ENCODE peak calls at places on chromosomes 3 and 15, in seven cellular contexts. C is GM12878, K is transverse colon, A is upper lobe of left lung, H is suprapubic skin, T is HCT116, S is HL-60. M is an unnamed sample.

GRCh38 chr3:141498592-141499223 is 11.9 kb downstream of the RASA2 start:
- DNase-seq in K (peak), T (no peak), H (no peak), A (no peak), C (peak), S (peak), M (no peak)

GRCh38 chr15:88487176-88487795 is 19.8 kb downstream of the MRPS11 start:
- DNase-seq in C (no peak), H (no peak), K (no peak), A (no peak), S (no peak), T (no peak), M (no peak)

GRCh38 chr15:64348455-64348854 is 7.5 kb downstream of the CSNK1G1 start:
- DNase-seq in S (no peak), H (no peak), K (no peak), T (no peak), C (no peak), A (no peak), M (no peak)

GRCh38 chr15:51191072-51191665 is 96.5 kb upstream of the TNFAIP8L3 start:
- DNase-seq in H (no peak), K (no peak), T (no peak), C (no peak), A (no peak), S (no peak), M (no peak)

GRCh38 chr3:148280623-148281242 is 417.0 kb upstream of the AGTR1 start:
- DNase-seq in A (peak), T (no peak), H (no peak), S (no peak), K (no peak), C (no peak), M (no peak)

GRCh38 chr3:165404357-165405042 is 208.3 kb upstream of the SLITRK3 start:
- DNase-seq in C (no peak), A (no peak), T (no peak), H (no peak), K (no peak), S (no peak), M (no peak)

GRCh38 chr3:126612464-126613205 is 42.3 kb downstream of the TXNRD3 start:
- DNase-seq in A (no peak), S (no peak), T (no peak), C (no peak), H (no peak), K (no peak), M (no peak)

GRCh38 chr15:49055630-49056029 is 9.4 kb upstream of the SECISBP2L start:
- DNase-seq in T (no peak), K (no peak), H (no peak), S (no peak), A (no peak), C (no peak), M (no peak)

GRCh38 chr3:18086078-18086477 is 339.1 kb downstream of the SATB1 start:
- DNase-seq in H (no peak), S (no peak), K (no peak), A (no peak), C (no peak), T (no peak), M (no peak)

GRCh38 chr3:120567370-120568197 is 28.6 kb upstream of the NDUFB4 start:
- DNase-seq in C (no peak), S (no peak), H (no peak), T (no peak), K (no peak), A (no peak), M (no peak)

DNA sequence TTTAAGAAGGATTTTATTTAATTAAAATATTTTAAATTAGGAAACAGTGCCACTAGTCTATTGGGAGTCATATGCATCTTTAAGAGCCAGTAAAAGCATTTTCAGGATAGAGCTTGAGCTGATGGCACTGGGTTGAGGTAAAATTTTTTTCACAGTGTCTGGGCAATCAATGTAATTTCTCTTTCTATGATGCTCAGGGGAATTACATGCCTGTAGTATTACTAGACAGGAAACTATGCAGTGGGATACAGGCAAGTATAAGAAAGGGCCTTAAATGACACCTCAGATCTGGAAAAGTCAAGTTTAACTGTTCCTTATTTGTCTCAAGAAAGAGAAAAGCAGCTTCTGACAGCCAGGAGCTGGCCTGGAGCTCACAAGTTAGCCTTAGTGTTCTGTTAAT is 76.4 kb downstream of the GAP43 start:
- DNase-seq in H (no peak), K (no peak), S (no peak), T (no peak), C (no peak), A (no peak), M (no peak)
- H3K27ac ChIP-seq in H (no peak), K (no peak), S (no peak), T (no peak), C (no peak), A (no peak), M (no peak)

GRCh38 chr3:102979202-102979601 is 544.4 kb downstream of the ZPLD1 start:
- DNase-seq in K (no peak), H (no peak), C (no peak), S (no peak), T (no peak), A (no peak), M (no peak)
- TF ChIP-seq POLR2AphosphoS5 in K (no peak), H (no peak), C (no peak), S (no peak), T (no peak), A (no peak), M (no peak)

GRCh38 chr15:43383070-43383469 is 12.2 kb downstream of the TUBGCP4 start:
- DNase-seq in C (no peak), A (no peak), T (no peak), K (no peak), H (no peak), S (no peak), M (no peak)
- H3K27ac ChIP-seq in C (no peak), A (no peak), T (no peak), K (no peak), H (no peak), S (no peak), M (no peak)

DNA sequence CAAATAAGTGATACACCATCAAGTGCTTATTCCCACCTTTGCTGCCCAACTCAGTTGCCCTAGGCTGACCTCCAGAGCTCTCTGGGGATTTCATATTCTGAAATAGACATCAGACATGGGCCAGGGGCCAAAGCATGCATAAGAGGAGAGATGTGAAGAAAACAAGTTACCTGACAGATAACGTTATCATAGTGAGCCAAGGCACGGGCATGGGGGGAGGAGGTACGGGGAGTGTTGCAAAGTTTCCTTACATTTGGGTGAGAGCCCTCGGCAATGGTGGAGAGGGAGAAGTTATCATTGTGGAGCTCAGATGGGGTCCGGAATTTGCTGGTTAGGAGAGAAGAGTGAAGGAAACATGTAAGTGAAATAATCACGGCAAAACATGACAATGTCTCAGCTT is 9.8 kb downstream of the CSPG5 start:
- DNase-seq in S (no peak), H (no peak), A (no peak), C (no peak), T (no peak), K (no peak), M (no peak)
- TF ChIP-seq POLR2AphosphoS5 in S (no peak), H (no peak), A (no peak), C (no peak), T (no peak), K (no peak), M (no peak)

GRCh38 chr3:124566701-124567100 is 163.6 kb upstream of the UMPS start:
- DNase-seq in H (no peak), S (no peak), T (no peak), C (no peak), A (no peak), K (no peak), M (no peak)
- H3K27ac ChIP-seq in H (no peak), S (no peak), T (no peak), C (no peak), A (no peak), K (no peak), M (no peak)

GRCh38 chr15:39453500-39454073 is 127.3 kb upstream of the THBS1 start:
- DNase-seq in H (no peak), T (no peak), S (no peak), K (no peak), C (peak), A (no peak), M (no peak)
- TF ChIP-seq POLR2AphosphoS5 in H (no peak), T (no peak), S (no peak), K (no peak), C (no peak), A (no peak), M (no peak)

GRCh38 chr3:127632441-127632840 is 3.5 kb downstream of the PODXL2 start:
- DNase-seq in A (no peak), T (no peak), H (no peak), K (no peak), C (no peak), S (no peak), M (peak)
- H3K27ac ChIP-seq in A (no peak), T (no peak), H (no peak), K (no peak), C (no peak), S (no peak), M (no peak)

DNA sequence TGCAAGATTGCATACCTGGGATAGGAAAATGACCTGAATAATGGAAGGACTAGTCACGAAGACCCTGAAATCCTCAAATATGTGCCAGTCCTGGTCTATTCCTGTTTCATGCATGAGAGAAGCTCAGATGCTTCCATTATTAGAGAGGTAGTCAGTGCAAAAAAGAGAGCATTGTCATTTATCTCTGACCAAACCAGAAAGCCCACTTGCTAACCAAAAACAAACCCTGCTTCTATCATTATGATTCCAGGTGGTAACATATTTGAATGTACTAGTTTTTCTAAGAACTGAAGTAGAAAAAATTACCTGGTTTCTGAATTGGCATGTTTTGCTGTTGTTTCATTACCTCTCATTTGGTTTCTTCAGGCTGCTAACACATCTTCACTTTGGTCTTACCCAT is 160.8 kb upstream of the MANF start:
- DNase-seq in S (no peak), C (no peak), H (no peak), T (no peak), A (no peak), K (no peak), M (no peak)
- TF ChIP-seq POLR2AphosphoS5 in S (no peak), C (no peak), H (no peak), T (no peak), A (no peak), K (no peak), M (no peak)

DNA sequence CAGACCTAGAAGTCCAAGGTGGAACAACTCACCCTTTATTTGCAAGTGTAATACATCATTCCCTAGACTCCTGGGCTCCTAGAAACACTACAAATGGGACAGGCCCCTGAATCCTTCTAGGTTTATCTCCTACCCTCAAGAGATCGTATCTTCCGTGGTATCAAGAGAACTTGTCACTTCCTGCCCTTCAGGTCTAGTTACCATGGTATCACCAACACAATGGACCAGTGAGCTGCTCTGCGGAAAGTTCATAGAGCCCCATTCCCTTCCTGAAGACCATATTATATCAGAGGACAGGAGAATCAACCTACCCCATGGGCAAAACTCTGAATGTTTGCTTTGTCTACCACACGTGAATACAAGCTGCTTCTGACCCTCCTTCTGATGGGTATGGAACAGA is 84.7 kb upstream of the KLF13 start:
- DNase-seq in K (no peak), T (no peak), H (no peak), C (no peak), A (no peak), S (no peak), M (no peak)
- H3K27ac ChIP-seq in K (no peak), T (no peak), H (no peak), C (no peak), A (no peak), S (no peak), M (no peak)

DNA sequence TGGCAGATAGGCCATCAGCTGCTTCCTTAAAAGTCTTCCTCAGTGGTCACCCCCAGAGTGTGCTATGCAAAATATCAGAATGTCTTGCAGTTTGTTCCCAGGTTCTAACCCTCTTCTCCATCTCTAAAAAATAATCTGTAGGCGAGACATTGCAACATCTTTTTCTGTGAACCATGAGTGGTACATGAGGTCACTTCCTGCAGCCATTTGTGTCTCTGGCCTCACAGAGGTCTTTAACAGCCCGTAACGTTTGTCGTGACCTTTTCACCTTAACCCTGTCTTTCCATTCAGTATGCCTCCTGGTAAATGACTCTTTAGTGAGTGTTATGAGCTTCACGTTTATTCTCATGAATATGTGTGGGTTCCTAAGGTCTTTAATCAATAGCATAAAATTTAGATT is 145.4 kb downstream of the KLHL25 start:
- DNase-seq in T (no peak), H (no peak), A (no peak), K (no peak), S (peak), C (no peak), M (no peak)
- TF ChIP-seq POLR2AphosphoS5 in T (no peak), H (no peak), A (no peak), K (no peak), S (no peak), C (no peak), M (no peak)

M was measured in SK-N-MC.